ENCODE peak calls at places on chromosomes 2 and 18, in eight cellular contexts. One of them, this sample, is unnamed.

GRCh38 chr2:160876765-160877164 is 283.5 kb upstream of the TANK start:
- DNase-seq in NCI-H226: peak; percentile 39
- DNase-seq in Ammon's horn: no peak
- DNase-seq in NCI-H1105: no peak
- DNase-seq in T1000: no peak
- DNase-seq in left lobe of liver: no peak
- DNase-seq in SK-N-SH: no peak
- DNase-seq in fibroblast of mammary gland: peak; percentile 15
- DNase-seq in this sample: no peak

GRCh38 chr18:34773378-34773777 is 63.3 kb downstream of the DTNA start:
- DNase-seq in NCI-H226: peak; percentile 26
- DNase-seq in Ammon's horn: no peak
- DNase-seq in NCI-H1105: no peak
- DNase-seq in T1000: no peak
- DNase-seq in left lobe of liver: no peak
- DNase-seq in SK-N-SH: no peak
- DNase-seq in fibroblast of mammary gland: peak; percentile 64
- DNase-seq in this sample: no peak

GRCh38 chr2:238095143-238095542 is 5.0 kb upstream of the ESPNL start:
- DNase-seq in NCI-H226: no peak
- DNase-seq in Ammon's horn: no peak
- DNase-seq in NCI-H1105: no peak
- DNase-seq in T1000: no peak
- DNase-seq in left lobe of liver: no peak
- DNase-seq in SK-N-SH: no peak
- DNase-seq in fibroblast of mammary gland: no peak
- DNase-seq in this sample: no peak

GRCh38 chr2:205748660-205749059 is 66.4 kb downstream of the NRP2 start:
- DNase-seq in NCI-H226: peak; percentile 55
- DNase-seq in Ammon's horn: no peak
- DNase-seq in NCI-H1105: no peak
- DNase-seq in T1000: no peak
- DNase-seq in left lobe of liver: no peak
- DNase-seq in SK-N-SH: no peak
- DNase-seq in fibroblast of mammary gland: peak; percentile 68
- DNase-seq in this sample: no peak

GRCh38 chr2:25822190-25823117 is 55.8 kb downstream of the ASXL2 start:
- DNase-seq in NCI-H226: peak; percentile 39
- DNase-seq in Ammon's horn: peak; percentile 35
- DNase-seq in NCI-H1105: peak; percentile 29
- DNase-seq in T1000: no peak
- DNase-seq in left lobe of liver: peak; percentile 80
- DNase-seq in SK-N-SH: peak; percentile 54
- DNase-seq in fibroblast of mammary gland: peak; percentile 56
- DNase-seq in this sample: no peak

GRCh38 chr2:108570416-108570815 is 36.1 kb downstream of the LIMS1 start:
- DNase-seq in NCI-H226: peak; percentile 88
- DNase-seq in Ammon's horn: no peak
- DNase-seq in NCI-H1105: no peak
- DNase-seq in T1000: peak; percentile 55
- DNase-seq in left lobe of liver: no peak
- DNase-seq in SK-N-SH: no peak
- DNase-seq in fibroblast of mammary gland: peak; percentile 80
- DNase-seq in this sample: no peak

GRCh38 chr2:236211281-236211680 is 43.1 kb upstream of the GBX2 start:
- DNase-seq in NCI-H226: no peak
- DNase-seq in Ammon's horn: no peak
- DNase-seq in NCI-H1105: no peak
- DNase-seq in T1000: no peak
- DNase-seq in left lobe of liver: no peak
- DNase-seq in SK-N-SH: no peak
- DNase-seq in fibroblast of mammary gland: no peak
- DNase-seq in this sample: no peak

GRCh38 chr2:109353806-109354745 is 225.1 kb downstream of the SH3RF3 start:
- DNase-seq in NCI-H226: no peak
- DNase-seq in Ammon's horn: no peak
- DNase-seq in NCI-H1105: no peak
- DNase-seq in T1000: no peak
- DNase-seq in left lobe of liver: no peak
- DNase-seq in SK-N-SH: peak; percentile 1
- DNase-seq in fibroblast of mammary gland: no peak
- DNase-seq in this sample: no peak

GRCh38 chr2:55810621-55811020 is 113.0 kb downstream of the EFEMP1 start:
- DNase-seq in NCI-H226: no peak
- DNase-seq in Ammon's horn: no peak
- DNase-seq in NCI-H1105: no peak
- DNase-seq in T1000: no peak
- DNase-seq in left lobe of liver: no peak
- DNase-seq in SK-N-SH: no peak
- DNase-seq in fibroblast of mammary gland: peak; percentile 28
- DNase-seq in this sample: no peak

GRCh38 chr2:73588177-73588576 is 54.0 kb downstream of the NAT8 start:
- DNase-seq in NCI-H226: no peak
- DNase-seq in Ammon's horn: peak; percentile 33
- DNase-seq in NCI-H1105: no peak
- DNase-seq in T1000: no peak
- DNase-seq in left lobe of liver: no peak
- DNase-seq in SK-N-SH: peak; percentile 49
- DNase-seq in fibroblast of mammary gland: no peak
- DNase-seq in this sample: no peak

GRCh38 chr2:128178650-128179460 is 87.9 kb downstream of the UGGT1 start:
- DNase-seq in NCI-H226: peak; percentile 38
- DNase-seq in Ammon's horn: peak; percentile 89
- DNase-seq in NCI-H1105: no peak
- DNase-seq in T1000: no peak
- DNase-seq in left lobe of liver: no peak
- DNase-seq in SK-N-SH: peak; percentile 59
- DNase-seq in fibroblast of mammary gland: peak; percentile 80
- DNase-seq in this sample: peak; percentile 56

GRCh38 chr2:223697921-223698645 is 95.9 kb upstream of the SCG2 start:
- DNase-seq in NCI-H226: no peak
- DNase-seq in Ammon's horn: no peak
- DNase-seq in NCI-H1105: no peak
- DNase-seq in T1000: no peak
- DNase-seq in left lobe of liver: no peak
- DNase-seq in SK-N-SH: no peak
- DNase-seq in fibroblast of mammary gland: peak; percentile 78
- DNase-seq in this sample: no peak

GRCh38 chr2:12507295-12507694 is 209.4 kb upstream of the TRIB2 start:
- DNase-seq in NCI-H226: peak; percentile 88
- DNase-seq in Ammon's horn: no peak
- DNase-seq in NCI-H1105: no peak
- DNase-seq in T1000: peak; percentile 90
- DNase-seq in left lobe of liver: no peak
- DNase-seq in SK-N-SH: no peak
- DNase-seq in fibroblast of mammary gland: peak; percentile 90
- DNase-seq in this sample: no peak

GRCh38 chr18:54734059-54734458 is 94.2 kb upstream of the RAB27B start:
- DNase-seq in NCI-H226: peak; percentile 74
- DNase-seq in Ammon's horn: no peak
- DNase-seq in NCI-H1105: no peak
- DNase-seq in T1000: peak; percentile 9
- DNase-seq in left lobe of liver: no peak
- DNase-seq in SK-N-SH: no peak
- DNase-seq in fibroblast of mammary gland: peak; percentile 98
- DNase-seq in this sample: no peak

GRCh38 chr18:28048612-28049011 is 128.3 kb downstream of the CDH2 start:
- DNase-seq in NCI-H226: no peak
- DNase-seq in Ammon's horn: peak; percentile 23
- DNase-seq in NCI-H1105: no peak
- DNase-seq in T1000: no peak
- DNase-seq in left lobe of liver: no peak
- DNase-seq in SK-N-SH: no peak
- DNase-seq in fibroblast of mammary gland: no peak
- DNase-seq in this sample: peak; percentile 27

GRCh38 chr2:240624950-240625621 is at the start of gene GPR35:
- DNase-seq in NCI-H226: peak; percentile 65
- DNase-seq in Ammon's horn: peak; percentile 42
- DNase-seq in NCI-H1105: no peak
- DNase-seq in T1000: no peak
- DNase-seq in left lobe of liver: peak; percentile 44
- DNase-seq in SK-N-SH: no peak
- DNase-seq in fibroblast of mammary gland: peak; percentile 75
- DNase-seq in this sample: no peak

GRCh38 chr18:26741041-26741440 is 124.5 kb downstream of the AQP4 start:
- DNase-seq in NCI-H226: no peak
- DNase-seq in Ammon's horn: no peak
- DNase-seq in NCI-H1105: no peak
- DNase-seq in T1000: peak; percentile 22
- DNase-seq in left lobe of liver: no peak
- DNase-seq in SK-N-SH: no peak
- DNase-seq in fibroblast of mammary gland: peak; percentile 17
- DNase-seq in this sample: no peak

GRCh38 chr18:76839395-76839794 is 17.0 kb downstream of the ZNF236 start:
- DNase-seq in NCI-H226: no peak
- DNase-seq in Ammon's horn: no peak
- DNase-seq in NCI-H1105: no peak
- DNase-seq in T1000: no peak
- DNase-seq in left lobe of liver: no peak
- DNase-seq in SK-N-SH: no peak
- DNase-seq in fibroblast of mammary gland: no peak
- DNase-seq in this sample: no peak

GRCh38 chr2:221423212-221423804 is 148.8 kb downstream of the EPHA4 start:
- DNase-seq in NCI-H226: no peak
- DNase-seq in Ammon's horn: no peak
- DNase-seq in NCI-H1105: peak; percentile 29
- DNase-seq in T1000: no peak
- DNase-seq in left lobe of liver: no peak
- DNase-seq in SK-N-SH: no peak
- DNase-seq in fibroblast of mammary gland: peak; percentile 14
- DNase-seq in this sample: peak; percentile 4

GRCh38 chr2:237859082-237859433 is 365 bp upstream of the RAMP1 start:
- DNase-seq in NCI-H226: no peak
- DNase-seq in Ammon's horn: no peak
- DNase-seq in NCI-H1105: no peak
- DNase-seq in T1000: no peak
- DNase-seq in left lobe of liver: peak; percentile 44
- DNase-seq in SK-N-SH: no peak
- DNase-seq in fibroblast of mammary gland: no peak
- DNase-seq in this sample: no peak

GRCh38 chr2:8935984-8936383 is 67.5 kb downstream of the MBOAT2 start:
- DNase-seq in NCI-H226: no peak
- DNase-seq in Ammon's horn: no peak
- DNase-seq in NCI-H1105: no peak
- DNase-seq in T1000: no peak
- DNase-seq in left lobe of liver: no peak
- DNase-seq in SK-N-SH: no peak
- DNase-seq in fibroblast of mammary gland: no peak
- DNase-seq in this sample: no peak

GRCh38 chr2:113069676-113070605 is 2.2 kb downstream of the IL1F10 start:
- DNase-seq in NCI-H226: peak; percentile 73
- DNase-seq in Ammon's horn: no peak
- DNase-seq in NCI-H1105: no peak
- DNase-seq in T1000: no peak
- DNase-seq in left lobe of liver: no peak
- DNase-seq in SK-N-SH: no peak
- DNase-seq in fibroblast of mammary gland: no peak
- DNase-seq in this sample: no peak

GRCh38 chr2:23566236-23567142 is 181.5 kb downstream of the KLHL29 start:
- DNase-seq in NCI-H226: no peak
- DNase-seq in Ammon's horn: peak; percentile 69
- DNase-seq in NCI-H1105: peak; percentile 12
- DNase-seq in T1000: no peak
- DNase-seq in left lobe of liver: no peak
- DNase-seq in SK-N-SH: peak; percentile 75
- DNase-seq in fibroblast of mammary gland: peak; percentile 29
- DNase-seq in this sample: no peak

GRCh38 chr2:169507698-169508097 is 1.8 kb upstream of the KLHL41 start:
- DNase-seq in NCI-H226: peak; percentile 14
- DNase-seq in Ammon's horn: no peak
- DNase-seq in NCI-H1105: no peak
- DNase-seq in T1000: no peak
- DNase-seq in left lobe of liver: no peak
- DNase-seq in SK-N-SH: no peak
- DNase-seq in fibroblast of mammary gland: peak; percentile 75
- DNase-seq in this sample: no peak

GRCh38 chr2:25034081-25034480 is 7.8 kb upstream of the EFR3B start:
- DNase-seq in NCI-H226: no peak
- DNase-seq in Ammon's horn: no peak
- DNase-seq in NCI-H1105: no peak
- DNase-seq in T1000: no peak
- DNase-seq in left lobe of liver: no peak
- DNase-seq in SK-N-SH: no peak
- DNase-seq in fibroblast of mammary gland: no peak
- DNase-seq in this sample: no peak

GRCh38 chr2:76599732-76600368 is 889.1 kb upstream of the GCFC2 start:
- DNase-seq in NCI-H226: no peak
- DNase-seq in Ammon's horn: peak; percentile 91
- DNase-seq in NCI-H1105: peak; percentile 82
- DNase-seq in T1000: peak; percentile 44
- DNase-seq in left lobe of liver: peak; percentile 64
- DNase-seq in SK-N-SH: peak; percentile 35
- DNase-seq in fibroblast of mammary gland: peak; percentile 63
- DNase-seq in this sample: peak; percentile 69

GRCh38 chr2:28710545-28710944 is 41.1 kb upstream of the PPP1CB start:
- DNase-seq in NCI-H226: peak; percentile 25
- DNase-seq in Ammon's horn: no peak
- DNase-seq in NCI-H1105: no peak
- DNase-seq in T1000: no peak
- DNase-seq in left lobe of liver: no peak
- DNase-seq in SK-N-SH: no peak
- DNase-seq in fibroblast of mammary gland: no peak
- DNase-seq in this sample: no peak

GRCh38 chr18:46711444-46711863 is 45.4 kb downstream of the ST8SIA5 start:
- DNase-seq in NCI-H226: no peak
- DNase-seq in Ammon's horn: no peak
- DNase-seq in NCI-H1105: no peak
- DNase-seq in T1000: no peak
- DNase-seq in left lobe of liver: no peak
- DNase-seq in SK-N-SH: peak; percentile 37
- DNase-seq in fibroblast of mammary gland: no peak
- DNase-seq in this sample: no peak

GRCh38 chr2:73982140-73982617 is 2.5 kb upstream of the TET3 start:
- DNase-seq in NCI-H226: peak; percentile 94
- DNase-seq in Ammon's horn: no peak
- DNase-seq in NCI-H1105: no peak
- DNase-seq in T1000: no peak
- DNase-seq in left lobe of liver: no peak
- DNase-seq in SK-N-SH: no peak
- DNase-seq in fibroblast of mammary gland: peak; percentile 82
- DNase-seq in this sample: no peak

GRCh38 chr2:224369028-224369632 is 32.8 kb downstream of the FAM124B start:
- DNase-seq in NCI-H226: no peak
- DNase-seq in Ammon's horn: peak; percentile 63
- DNase-seq in NCI-H1105: peak; percentile 9
- DNase-seq in T1000: no peak
- DNase-seq in left lobe of liver: no peak
- DNase-seq in SK-N-SH: peak; percentile 49
- DNase-seq in fibroblast of mammary gland: peak; percentile 57
- DNase-seq in this sample: peak; percentile 43

GRCh38 chr2:70546885-70547284 is 6.7 kb downstream of the TGFA start:
- DNase-seq in NCI-H226: no peak
- DNase-seq in Ammon's horn: no peak
- DNase-seq in NCI-H1105: no peak
- DNase-seq in T1000: no peak
- DNase-seq in left lobe of liver: no peak
- DNase-seq in SK-N-SH: no peak
- DNase-seq in fibroblast of mammary gland: no peak
- DNase-seq in this sample: no peak

GRCh38 chr2:233061007-233061590 is 957 bp downstream of the INPP5D start:
- DNase-seq in NCI-H226: no peak
- DNase-seq in Ammon's horn: peak; percentile 35
- DNase-seq in NCI-H1105: no peak
- DNase-seq in T1000: no peak
- DNase-seq in left lobe of liver: peak; percentile 38
- DNase-seq in SK-N-SH: no peak
- DNase-seq in fibroblast of mammary gland: no peak
- DNase-seq in this sample: no peak

This sample was measured in cerebellar cortex.